ENCODE peak calls at places on chromosomes 5 and 9, in four cellular contexts. M is dermis microvascular lymphatic vessel endothelial cell; D is NCI-H1694 treated with DMSO at 0.1 percent for 48 hours; I is activated CD4-positive, alpha-beta T cell treated with anti-CD3 and anti-CD28 coated beads, Interleukin-2, amount 10 ng/mL, durations not matched to agents 7 days and 5 days. V is an unnamed sample.

GRCh38 chr5:176656467-176656990 is 9.2 kb downstream of the TSPAN17 start:
- DNase-seq in M (no peak), D (no peak), I (no peak), V (no peak)

GRCh38 chr5:96067251-96067650 is 105.6 kb upstream of the ELL2 start:
- DNase-seq in M (no peak), D (no peak), I (no peak), V (no peak)

GRCh38 chr9:95091574-95091970 is 225.9 kb downstream of the FANCC start:
- DNase-seq in M (no peak), D (no peak), I (no peak), V (no peak)

GRCh38 chr9:136354592-136355085 is 8.9 kb downstream of the DNLZ start:
- DNase-seq in M (no peak), D (no peak), I (no peak), V (no peak)

GRCh38 chr9:110999379-110999778 is 38.9 kb downstream of the LPAR1 start:
- DNase-seq in M (no peak), D (no peak), I (no peak), V (no peak)

GRCh38 chr5:10633271-10634049 is 69.6 kb downstream of the ANKRD33B start:
- DNase-seq in M (peak; percentile 82), D (no peak), I (peak; percentile 48), V (no peak)

GRCh38 chr5:157266286-157267007 is 524 bp downstream of the CYFIP2 start:
- DNase-seq in M (no peak), D (no peak), I (peak; percentile 66), V (no peak)

GRCh38 chr9:125172351-125172750 is 17.3 kb downstream of the PPP6C start:
- DNase-seq in M (peak; percentile 58), D (no peak), I (no peak), V (no peak)